ENCODE peak calls at places on chromosomes 2 and 18, in six cellular contexts. A, Y, S, J, E and Z are unnamed samples.

GRCh38 chr2:24247592-24247991 is 72.7 kb downstream of the FAM228A start:
- DNase-seq in A (no peak), Y (no peak), S (no peak), J (no peak), E (no peak), Z (no peak)

GRCh38 chr2:240139666-240140393 is 628 bp downstream of the OTOS start:
- DNase-seq in A (no peak), Y (no peak), S (no peak), J (no peak), E (no peak), Z (peak)

GRCh38 chr2:64586883-64587481 is 62.9 kb downstream of the AFTPH start:
- DNase-seq in A (no peak), Y (peak), S (peak), J (peak), E (no peak), Z (no peak)

GRCh38 chr2:233544079-233544690 is 22.4 kb downstream of the USP40 start:
- DNase-seq in A (no peak), Y (no peak), S (no peak), J (no peak), E (peak), Z (no peak)

GRCh38 chr18:75775121-75775520 is 347.6 kb upstream of the SMIM21 start:
- DNase-seq in A (no peak), Y (no peak), S (no peak), J (no peak), E (no peak), Z (no peak)

GRCh38 chr2:114113527-114113926 is 223.6 kb downstream of the ACTR3 start:
- DNase-seq in A (no peak), Y (no peak), S (no peak), J (no peak), E (no peak), Z (no peak)

GRCh38 chr18:7600528-7601248 is 33.6 kb downstream of the PTPRM start:
- DNase-seq in A (no peak), Y (no peak), S (no peak), J (no peak), E (no peak), Z (no peak)

GRCh38 chr2:152500336-152500735 is 165.4 kb downstream of the FMNL2 start:
- DNase-seq in A (no peak), Y (no peak), S (no peak), J (no peak), E (no peak), Z (no peak)

GRCh38 chr2:205701509-205701908 is 19.2 kb downstream of the NRP2 start:
- DNase-seq in A (no peak), Y (no peak), S (no peak), J (no peak), E (no peak), Z (no peak)

GRCh38 chr2:166803314-166803986 is 84.8 kb upstream of the XIRP2 start:
- DNase-seq in A (no peak), Y (no peak), S (no peak), J (no peak), E (no peak), Z (no peak)

GRCh38 chr2:9434484-9434883 is 11.0 kb downstream of the CPSF3 start:
- DNase-seq in A (no peak), Y (no peak), S (peak), J (no peak), E (no peak), Z (no peak)

GRCh38 chr2:227473019-227473461 is 1.1 kb downstream of the AGFG1 start:
- DNase-seq in A (no peak), Y (no peak), S (peak), J (no peak), E (no peak), Z (no peak)
- TF ChIP-seq CTCF in A (no peak), Y (no peak), S (no peak), J (no peak), E (no peak), Z (no peak)

GRCh38 chr2:74474899-74475298 is 2.4 kb upstream of the MRPL53 start:
- DNase-seq in A (no peak), Y (peak), S (no peak), J (peak), E (no peak), Z (no peak)
- TF ChIP-seq CTCF in A (no peak), Y (peak), S (peak), J (peak), E (peak), Z (no peak)

DNA sequence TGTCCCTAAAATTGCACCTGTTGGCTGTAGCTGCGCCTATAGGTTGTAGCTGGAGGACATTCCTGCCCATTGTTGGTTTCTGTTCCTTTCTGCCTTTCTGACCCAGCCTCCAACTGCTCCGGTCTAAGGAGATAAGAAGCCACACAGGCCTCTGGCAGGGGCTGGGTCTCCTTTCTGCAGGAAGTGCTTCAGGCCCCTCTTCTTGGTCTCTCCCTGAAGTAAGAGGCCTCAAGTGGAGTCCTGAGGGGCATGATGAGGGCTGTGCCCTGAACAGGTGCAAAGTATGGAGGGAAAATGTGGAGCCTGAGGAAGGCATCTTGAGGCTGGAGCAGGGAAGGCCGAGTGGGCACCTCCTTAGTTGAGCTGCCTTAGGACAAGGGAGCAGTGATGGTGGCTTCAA is 10.4 kb upstream of the SFTPB start:
- DNase-seq in A (no peak), Y (no peak), S (no peak), J (no peak), E (no peak), Z (no peak)
- TF ChIP-seq CTCF in A (no peak), Y (no peak), S (no peak), J (no peak), E (no peak), Z (no peak)

DNA sequence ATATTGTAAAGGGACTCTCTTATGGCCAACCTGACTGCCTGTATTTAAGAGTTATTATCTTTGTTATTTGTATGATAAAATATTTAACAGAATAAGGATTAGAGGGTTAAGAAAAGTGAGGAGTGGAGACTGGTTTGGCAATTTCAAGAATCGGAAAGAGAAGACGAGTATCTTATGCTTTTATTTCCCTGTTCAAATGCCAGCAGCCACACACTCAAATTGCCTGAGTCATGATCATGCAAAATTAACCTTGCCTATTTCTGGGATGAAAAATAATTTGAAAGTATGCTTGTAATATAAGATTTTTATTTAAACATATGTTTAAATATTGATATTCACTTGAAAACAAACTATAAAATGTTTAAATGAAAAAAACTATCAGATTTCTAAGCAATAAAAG is 188.6 kb downstream of the CD226 start:
- DNase-seq in A (no peak), Y (no peak), S (no peak), J (no peak), E (no peak), Z (no peak)
- TF ChIP-seq CTCF in A (no peak), Y (no peak), S (no peak), J (no peak), E (no peak), Z (no peak)

GRCh38 chr18:79924814-79925655 is 26.4 kb downstream of the SLC66A2 start:
- DNase-seq in A (no peak), Y (no peak), S (no peak), J (no peak), E (peak), Z (peak)

GRCh38 chr18:79923896-79924585 is 27.4 kb downstream of the SLC66A2 start:
- DNase-seq in A (no peak), Y (no peak), S (no peak), J (no peak), E (no peak), Z (peak)

GRCh38 chr18:79926715-79927596 is 24.5 kb downstream of the SLC66A2 start:
- DNase-seq in A (no peak), Y (no peak), S (no peak), J (no peak), E (peak), Z (peak)

GRCh38 chr18:79926306-79926705 is 25.1 kb downstream of the SLC66A2 start:
- DNase-seq in A (no peak), Y (no peak), S (no peak), J (no peak), E (no peak), Z (peak)

DNA sequence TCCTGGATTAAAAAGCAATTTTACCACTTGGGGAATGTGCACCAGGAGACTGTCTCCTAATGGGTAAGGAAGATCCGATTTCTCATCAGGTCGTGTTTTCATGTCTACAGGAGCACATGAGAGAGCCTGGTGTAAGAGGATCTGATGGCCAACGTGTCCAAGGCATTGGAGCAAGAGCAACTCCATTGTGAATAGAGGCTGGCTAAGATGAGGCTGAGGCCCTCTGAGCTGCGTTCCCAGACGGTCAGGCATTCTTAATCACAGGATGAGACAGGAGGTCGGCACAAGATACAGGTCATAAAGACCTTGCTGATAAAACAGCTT is 25.8 kb downstream of the SLC66A2 start:
- DNase-seq in A (no peak), Y (no peak), S (no peak), J (no peak), E (no peak), Z (peak)
- TF ChIP-seq CTCF in A (no peak), Y (no peak), S (no peak), J (no peak), E (no peak), Z (no peak)

GRCh38 chr2:29332540-29332939 is 217.3 kb downstream of the CLIP4 start:
- DNase-seq in A (no peak), Y (no peak), S (no peak), J (no peak), E (no peak), Z (no peak)

GRCh38 chr2:29326926-29327325 is 211.7 kb downstream of the CLIP4 start:
- DNase-seq in A (no peak), Y (no peak), S (no peak), J (no peak), E (no peak), Z (no peak)

GRCh38 chr2:29334723-29335122 is 219.5 kb downstream of the CLIP4 start:
- DNase-seq in A (no peak), Y (no peak), S (no peak), J (no peak), E (no peak), Z (no peak)

GRCh38 chr2:29325544-29325943 is 210.3 kb downstream of the CLIP4 start:
- DNase-seq in A (no peak), Y (no peak), S (no peak), J (no peak), E (no peak), Z (no peak)

DNA sequence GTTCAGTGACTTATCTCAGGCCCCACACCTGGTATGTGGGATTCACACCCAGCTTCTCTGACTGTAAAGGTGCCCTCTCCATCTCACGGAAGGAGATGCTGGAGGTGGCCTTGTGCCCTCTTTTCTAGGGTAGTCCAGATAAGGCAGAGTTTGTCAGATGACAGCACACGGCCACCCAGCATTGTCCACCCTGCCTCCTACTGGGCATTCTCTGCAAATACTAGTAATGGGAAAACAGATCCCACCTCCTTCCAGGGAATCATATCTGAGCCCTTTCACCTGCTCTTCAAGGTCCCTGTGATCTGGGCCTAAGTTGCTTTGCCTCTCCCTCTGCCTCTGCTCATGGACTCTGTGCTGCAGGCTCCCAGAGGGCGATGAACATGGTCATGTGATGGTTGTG is 214.7 kb downstream of the CLIP4 start:
- DNase-seq in A (no peak), Y (peak), S (no peak), J (no peak), E (no peak), Z (no peak)
- TF ChIP-seq CTCF in A (no peak), Y (no peak), S (no peak), J (peak), E (no peak), Z (no peak)

DNA sequence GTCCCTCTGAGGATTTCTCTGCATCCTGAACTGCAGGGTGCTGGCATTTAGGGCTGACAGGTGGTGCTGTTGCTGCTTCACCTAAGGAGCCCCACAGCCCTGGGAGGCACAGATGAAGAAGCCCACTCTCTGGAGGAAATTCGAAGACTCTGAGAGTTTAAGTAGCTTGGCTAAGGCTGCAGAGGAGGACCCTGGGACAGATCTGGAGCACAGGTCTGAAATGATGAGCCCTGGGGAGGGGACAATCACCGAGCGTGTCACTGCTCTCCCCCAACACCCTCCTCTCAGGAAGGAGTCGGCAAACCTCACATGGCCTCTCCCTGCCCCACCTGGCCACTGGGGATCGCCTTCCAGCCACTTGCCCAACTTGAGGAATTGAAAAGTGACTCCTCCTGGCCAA is 18.6 kb downstream of the CYP27C1 start:
- DNase-seq in A (no peak), Y (no peak), S (no peak), J (no peak), E (no peak), Z (no peak)
- TF ChIP-seq CTCF in A (no peak), Y (no peak), S (no peak), J (no peak), E (no peak), Z (no peak)

GRCh38 chr18:35127201-35127600 is 86.0 kb downstream of the MAPRE2 start:
- DNase-seq in A (no peak), Y (no peak), S (no peak), J (peak), E (no peak), Z (no peak)
- TF ChIP-seq CTCF in A (no peak), Y (no peak), S (peak), J (peak), E (no peak), Z (no peak)

GRCh38 chr18:5787936-5788335 is 107.4 kb downstream of the TMEM200C start:
- DNase-seq in A (no peak), Y (no peak), S (no peak), J (no peak), E (no peak), Z (no peak)
- TF ChIP-seq CTCF in A (no peak), Y (no peak), S (no peak), J (no peak), E (no peak), Z (no peak)